ENCODE peak calls at places on chromosomes 11 and 22, in six cellular contexts. J is IMR-90, L is neuronal stem cell, S is H9, Z is mesenchymal stem cell, F is H1. Y is an unnamed sample. For H3K4me1, the result is how much of the 10 kb centered on the place peaks cover.

GRCh38 chr11:91396243-91397133 is 828.1 kb upstream of the FAT3 start:
- DNase-seq in J (peak), L (no peak), S (no peak), Z (peak), F (no peak), Y (no peak)

GRCh38 chr11:104402812-104403521 is 239.0 kb upstream of the PDGFD start:
- DNase-seq in J (no peak), L (peak), S (peak), Z (no peak), F (no peak), Y (peak)

GRCh38 chr11:68371176-68372041 is 59.0 kb downstream of the LRP5 start:
- DNase-seq in J (no peak), L (no peak), S (no peak), Z (peak), F (no peak), Y (no peak)

GRCh38 chr11:26333906-26334305 is 2.0 kb downstream of the ANO3 start:
- DNase-seq in J (no peak), L (no peak), S (no peak), Z (no peak), F (no peak), Y (no peak)

GRCh38 chr11:12871788-12872321 is 137.3 kb upstream of the RASSF10 start:
- DNase-seq in J (peak), L (no peak), S (no peak), Z (no peak), F (no peak), Y (no peak)

GRCh38 chr11:77411717-77412441 is 62.0 kb downstream of the PAK1 start:
- DNase-seq in J (peak), L (peak), S (peak), Z (peak), F (peak), Y (peak)

GRCh38 chr11:1875093-1875785 is 16.5 kb downstream of the PRR33 start:
- DNase-seq in J (no peak), L (no peak), S (no peak), Z (no peak), F (no peak), Y (no peak)

GRCh38 chr11:3885855-3886254 is 30.4 kb downstream of the STIM1 start:
- DNase-seq in J (no peak), L (no peak), S (no peak), Z (no peak), F (no peak), Y (no peak)

GRCh38 chr11:15903246-15903645 is 453.1 kb downstream of the SOX6 start:
- DNase-seq in J (no peak), L (no peak), S (no peak), Z (no peak), F (no peak), Y (peak)

GRCh38 chr11:27933992-27934829 is 173.7 kb downstream of the KIF18A start:
- DNase-seq in J (peak), L (no peak), S (peak), Z (peak), F (no peak), Y (peak)

GRCh38 chr11:27524155-27524554 is 17.6 kb upstream of the LIN7C start:
- DNase-seq in J (peak), L (no peak), S (peak), Z (peak), F (peak), Y (peak)

GRCh38 chr11:70108250-70108649 is 30.1 kb downstream of the ANO1 start:
- DNase-seq in J (peak), L (no peak), S (no peak), Z (peak), F (no peak), Y (no peak)

GRCh38 chr22:40244586-40244985 is 66.9 kb downstream of the TNRC6B start:
- DNase-seq in J (no peak), L (no peak), S (no peak), Z (no peak), F (no peak), Y (no peak)

GRCh38 chr11:130448416-130449068 is at the start of gene ADAMTS15:
- DNase-seq in J (peak), L (peak), S (peak), Z (peak), F (peak), Y (peak)

GRCh38 chr11:1077417-1078119 is 2.9 kb downstream of the MUC2 start:
- DNase-seq in J (no peak), L (no peak), S (no peak), Z (no peak), F (no peak), Y (no peak)

GRCh38 chr11:13287026-13287425 is 9.4 kb downstream of the BMAL1 start:
- DNase-seq in J (no peak), L (no peak), S (no peak), Z (no peak), F (no peak), Y (no peak)

GRCh38 chr22:31532060-31532459 is 35.7 kb downstream of the SFI1 start:
- DNase-seq in J (peak), L (no peak), S (no peak), Z (peak), F (no peak), Y (no peak)

GRCh38 chr22:44003776-44004460 is 20.2 kb upstream of the PARVB start:
- DNase-seq in J (no peak), L (no peak), S (peak), Z (no peak), F (peak), Y (peak)

GRCh38 chr11:32706985-32707736 is 87.3 kb downstream of the CCDC73 start:
- DNase-seq in J (peak), L (no peak), S (no peak), Z (peak), F (no peak), Y (no peak)

GRCh38 chr11:2890466-2891241 is 5.1 kb upstream of the CDKN1C start:
- DNase-seq in J (peak), L (no peak), S (no peak), Z (no peak), F (peak), Y (no peak)

GRCh38 chr11:57425565-57426438 is 1.1 kb downstream of the SLC43A3 start:
- DNase-seq in J (peak), L (no peak), S (no peak), Z (peak), F (no peak), Y (no peak)

GRCh38 chr11:57798905-57799559 is 37.4 kb downstream of the CTNND1 start:
- DNase-seq in J (peak), L (no peak), S (no peak), Z (peak), F (no peak), Y (peak)

GRCh38 chr11:1221848-1222311 is 986 bp upstream of the MUC5B start:
- DNase-seq in J (no peak), L (no peak), S (peak), Z (no peak), F (peak), Y (no peak)

GRCh38 chr11:18171377-18172000 is 1.1 kb upstream of the MRGPRX4 start:
- DNase-seq in J (no peak), L (peak), S (peak), Z (peak), F (no peak), Y (peak)

GRCh38 chr11:62850911-62851806 is 11.8 kb upstream of the WDR74 start:
- DNase-seq in J (no peak), L (no peak), S (peak), Z (no peak), F (no peak), Y (peak)

GRCh38 chr11:42595856-42596255 is 715.9 kb upstream of the API5 start:
- DNase-seq in J (no peak), L (peak), S (no peak), Z (no peak), F (no peak), Y (peak)

GRCh38 chr22:41324818-41325528 is 23.6 kb downstream of the ZC3H7B start:
- DNase-seq in J (no peak), L (no peak), S (no peak), Z (no peak), F (no peak), Y (no peak)

GRCh38 chr11:6693342-6694228 is 10.4 kb upstream of the MRPL17 start:
- DNase-seq in J (peak), L (no peak), S (no peak), Z (peak), F (no peak), Y (no peak)

GRCh38 chr11:1360835-1361357 is 28.8 kb upstream of the BRSK2 start:
- DNase-seq in J (no peak), L (no peak), S (no peak), Z (no peak), F (no peak), Y (no peak)

GRCh38 chr11:12914401-12914912 is 94.7 kb upstream of the RASSF10 start:
- DNase-seq in J (peak), L (peak), S (peak), Z (peak), F (peak), Y (peak)

DNA sequence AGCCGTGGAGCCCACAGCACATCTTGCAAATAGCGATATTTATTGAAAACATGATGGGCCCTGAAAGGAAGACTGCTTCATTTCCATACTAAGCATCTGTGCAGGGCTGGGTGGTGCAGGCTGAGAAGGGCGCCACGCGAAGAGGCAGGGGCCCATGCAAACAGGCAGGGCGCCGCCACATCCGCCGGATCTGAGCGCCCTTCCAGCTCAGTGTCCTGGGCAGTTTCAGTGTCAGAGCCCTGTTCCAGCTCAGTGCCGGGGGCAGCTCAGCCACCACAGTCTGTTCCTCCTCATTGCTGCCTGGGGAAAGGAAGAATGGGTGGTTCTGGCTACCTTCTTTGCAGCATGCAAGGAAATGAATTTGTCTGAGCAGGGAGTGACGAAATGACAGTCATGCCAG is 111.1 kb upstream of the TTC12 start:
- DNase-seq in J (no peak), L (no peak), S (no peak), Z (no peak), F (no peak), Y (no peak)
- H2BK15ac ChIP-seq in J (no peak), L (no peak), S (no peak), Z (no peak), F (no peak), Y (no peak)

GRCh38 chr22:23142546-23143105 is 836 bp upstream of the RSPH14 start:
- DNase-seq in J (no peak), L (no peak), S (no peak), Z (no peak), F (no peak), Y (no peak)

GRCh38 chr22:23143119-23143518 is 1.3 kb upstream of the RSPH14 start:
- DNase-seq in J (no peak), L (no peak), S (no peak), Z (no peak), F (no peak), Y (no peak)

GRCh38 chr22:23137905-23138520 is 3.8 kb downstream of the RSPH14 start:
- DNase-seq in J (no peak), L (no peak), S (no peak), Z (no peak), F (no peak), Y (peak)

GRCh38 chr22:23138584-23139469 is 3.0 kb downstream of the RSPH14 start:
- DNase-seq in J (no peak), L (no peak), S (no peak), Z (no peak), F (no peak), Y (no peak)

GRCh38 chr22:23140385-23140784 is 1.4 kb downstream of the RSPH14 start:
- DNase-seq in J (no peak), L (no peak), S (no peak), Z (no peak), F (no peak), Y (no peak)
- H3K4me1 ChIP-seq in J (under half), L (under half), S (under half), Z (under half), F (under half), Y (under half)

DNA sequence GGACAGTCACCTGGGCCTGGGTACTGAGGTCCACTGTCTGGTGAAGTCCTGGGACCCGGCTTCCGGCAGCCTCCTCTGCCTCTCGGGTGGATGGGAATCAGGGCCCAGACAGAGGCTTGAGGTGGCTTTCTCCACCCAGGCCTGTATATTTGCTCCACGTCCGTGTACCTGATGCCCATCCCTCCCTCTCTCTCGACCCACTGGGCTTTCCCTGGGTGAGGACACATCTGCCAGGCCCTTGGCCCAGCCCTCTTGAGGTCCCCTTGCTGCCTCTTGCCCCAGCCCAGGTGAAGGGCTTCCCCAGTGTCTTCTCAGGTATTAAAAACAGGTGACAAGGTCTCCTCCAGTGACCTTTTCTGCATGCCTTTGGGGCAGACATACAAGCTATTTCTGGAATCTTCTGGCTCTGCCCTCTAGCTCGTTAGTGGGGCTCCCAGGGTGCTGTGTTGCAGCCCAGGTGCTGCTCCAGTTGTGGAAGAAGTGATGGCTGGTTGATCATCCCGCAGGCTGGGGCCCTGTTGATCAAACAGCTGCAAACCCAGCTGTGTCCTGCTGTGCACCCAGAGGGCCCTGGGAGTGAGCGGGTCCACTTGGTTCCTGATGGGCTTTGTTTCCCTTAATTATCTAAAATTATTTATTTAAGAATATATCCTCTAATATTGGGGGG is 25.5 kb upstream of the ACR start:
- DNase-seq in J (no peak), L (no peak), S (no peak), Z (no peak), F (no peak), Y (no peak)
- H3K9ac ChIP-seq in J (no peak), L (no peak), S (no peak), Z (no peak), F (no peak), Y (no peak)

DNA sequence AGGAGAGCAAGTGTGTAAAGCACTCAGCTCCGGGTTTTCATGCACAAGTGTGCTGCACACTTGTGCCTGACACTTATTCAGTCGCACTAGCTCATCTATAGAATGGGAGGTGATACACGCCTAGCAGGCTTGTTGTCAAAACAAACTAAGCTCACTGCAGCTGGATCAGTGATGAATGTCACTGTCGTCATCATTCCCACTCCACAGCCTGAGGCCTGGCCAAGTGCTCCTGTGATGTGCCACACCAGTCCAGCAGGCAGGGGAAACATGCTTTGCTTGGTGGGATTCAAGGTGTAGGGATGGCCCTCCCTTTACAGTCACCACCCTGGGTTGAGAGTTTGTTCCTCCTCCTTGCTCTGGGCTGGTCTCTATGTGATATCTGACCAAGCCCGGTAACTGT is 6.8 kb downstream of the MPST start:
- DNase-seq in J (no peak), L (no peak), S (no peak), Z (no peak), F (no peak), Y (no peak)
- H2BK15ac ChIP-seq in J (no peak), L (no peak), S (no peak), Z (no peak), F (no peak), Y (no peak)

GRCh38 chr22:49270595-49271368 is 556.9 kb downstream of the BRD1 start:
- DNase-seq in J (no peak), L (no peak), S (no peak), Z (no peak), F (no peak), Y (no peak)
- H3K4me1 ChIP-seq in J (under half), L (under half), S (under half), Z (under half), F (under half), Y (under half)

GRCh38 chr11:17010851-17011420 is 3.3 kb downstream of the PLEKHA7 start:
- DNase-seq in J (no peak), L (no peak), S (no peak), Z (no peak), F (no peak), Y (peak)
- H3K9ac ChIP-seq in J (no peak), L (peak), S (no peak), Z (no peak), F (no peak), Y (no peak)

GRCh38 chr22:22171357-22172218 is 73.0 kb upstream of the VPREB1 start:
- DNase-seq in J (no peak), L (no peak), S (peak), Z (peak), F (no peak), Y (peak)
- H2BK15ac ChIP-seq in J (no peak), L (no peak), S (no peak), Z (no peak), F (no peak), Y (no peak)